ENCODE peak calls at places on chromosome 20, in five cellular contexts. H is nucleus accumbens, P is H9, T is AG10803, A is A172. D is an unnamed sample.
A peak's percentile ranks its signal among the peaks of the same experiment; 100 is the strongest.

GRCh38 chr20:63071541-63072181 is 64.9 kb upstream of the BHLHE23 start:
- DNase-seq in H (peak; percentile 22), P (peak; percentile 92), T (peak; percentile 54), A (peak; percentile 66), D (peak; percentile 25)

GRCh38 chr20:13533946-13534345 is 104.8 kb downstream of the TASP1 start:
- DNase-seq in H (no peak), P (no peak), T (no peak), A (no peak), D (no peak)

GRCh38 chr20:40982415-40983145 is 46.0 kb upstream of the TOP1 start:
- DNase-seq in H (no peak), P (no peak), T (no peak), A (no peak), D (no peak)

GRCh38 chr20:52154575-52154974 is 37.0 kb downstream of the ZFP64 start:
- DNase-seq in H (no peak), P (no peak), T (no peak), A (no peak), D (no peak)

GRCh38 chr20:23692725-23693124 is 3.9 kb upstream of the CST4 start:
- DNase-seq in H (no peak), P (no peak), T (peak; percentile 41), A (no peak), D (no peak)

GRCh38 chr20:53832499-53832898 is 237.9 kb downstream of the BCAS1 start:
- DNase-seq in H (no peak), P (no peak), T (no peak), A (no peak), D (no peak)

GRCh38 chr20:53901064-53901463 is 169.3 kb downstream of the BCAS1 start:
- DNase-seq in H (no peak), P (no peak), T (peak; percentile 87), A (peak; percentile 84), D (no peak)

GRCh38 chr20:17860306-17861197 is 108.0 kb downstream of the SNX5 start:
- DNase-seq in H (no peak), P (no peak), T (no peak), A (no peak), D (no peak)

GRCh38 chr20:6502999-6503398 is 264.5 kb upstream of the BMP2 start:
- DNase-seq in H (no peak), P (no peak), T (no peak), A (no peak), D (no peak)

GRCh38 chr20:19968488-19969073 is 48.6 kb upstream of the NAA20 start:
- DNase-seq in H (no peak), P (no peak), T (no peak), A (peak; percentile 55), D (no peak)

GRCh38 chr20:17648306-17648646 is 33.8 kb downstream of the RRBP1 start:
- DNase-seq in H (no peak), P (no peak), T (no peak), A (no peak), D (no peak)

GRCh38 chr20:38134427-38135281 is 30.4 kb downstream of the TGM2 start:
- DNase-seq in H (no peak), P (no peak), T (peak; percentile 25), A (peak; percentile 94), D (no peak)

GRCh38 chr20:33169176-33169794 is 1.3 kb downstream of the BPIFA2 start:
- DNase-seq in H (no peak), P (no peak), T (no peak), A (no peak), D (no peak)

GRCh38 chr20:57819291-57819690 is 109.5 kb upstream of the PMEPA1 start:
- DNase-seq in H (no peak), P (no peak), T (no peak), A (no peak), D (no peak)

GRCh38 chr20:5147193-5147592 is 20.4 kb downstream of the CDS2 start:
- DNase-seq in H (no peak), P (no peak), T (no peak), A (no peak), D (no peak)

GRCh38 chr20:44993343-44993742 is 27.0 kb downstream of the STK4 start:
- DNase-seq in H (no peak), P (no peak), T (no peak), A (peak; percentile 24), D (no peak)

GRCh38 chr20:52972190-52972937 is at the start of gene TSHZ2:
- DNase-seq in H (peak; percentile 24), P (peak; percentile 52), T (peak; percentile 75), A (peak; percentile 30), D (peak; percentile 42)

D was measured in GM04503.